ENCODE peak calls at places on chromosome 2, in seven cellular contexts. One of them, this sample, is unnamed.

GRCh38 chr2:230319211-230319862 is 7.7 kb upstream of the SP140L start:
- DNase-seq in fibroblast of lung: no peak
- DNase-seq in AG04450: no peak
- DNase-seq in AG04449: no peak
- DNase-seq in stomach: no peak
- DNase-seq in AG09309: no peak
- DNase-seq in retinal pigment epithelial cell: no peak
- DNase-seq in this sample: no peak

GRCh38 chr2:134202361-134202760 is 51.5 kb upstream of the MGAT5 start:
- DNase-seq in fibroblast of lung: no peak
- DNase-seq in AG04450: no peak
- DNase-seq in AG04449: no peak
- DNase-seq in stomach: no peak
- DNase-seq in AG09309: no peak
- DNase-seq in retinal pigment epithelial cell: no peak
- DNase-seq in this sample: no peak

GRCh38 chr2:123179526-123179925 is 845.6 kb upstream of the CNTNAP5 start:
- DNase-seq in fibroblast of lung: no peak
- DNase-seq in AG04450: no peak
- DNase-seq in AG04449: no peak
- DNase-seq in stomach: no peak
- DNase-seq in AG09309: no peak
- DNase-seq in retinal pigment epithelial cell: no peak
- DNase-seq in this sample: peak; percentile 35

GRCh38 chr2:176122266-176122632 is 270 bp upstream of the HOXD9 start:
- DNase-seq in fibroblast of lung: no peak
- DNase-seq in AG04450: no peak
- DNase-seq in AG04449: no peak
- DNase-seq in stomach: no peak
- DNase-seq in AG09309: no peak
- DNase-seq in retinal pigment epithelial cell: no peak
- DNase-seq in this sample: no peak

GRCh38 chr2:107990718-107991117 is 4.4 kb downstream of the SLC5A7 start:
- DNase-seq in fibroblast of lung: no peak
- DNase-seq in AG04450: no peak
- DNase-seq in AG04449: no peak
- DNase-seq in stomach: no peak
- DNase-seq in AG09309: no peak
- DNase-seq in retinal pigment epithelial cell: no peak
- DNase-seq in this sample: no peak

GRCh38 chr2:100281521-100282438 is 40.5 kb downstream of the LONRF2 start:
- DNase-seq in fibroblast of lung: peak; percentile 70
- DNase-seq in AG04450: no peak
- DNase-seq in AG04449: no peak
- DNase-seq in stomach: no peak
- DNase-seq in AG09309: no peak
- DNase-seq in retinal pigment epithelial cell: peak; percentile 83
- DNase-seq in this sample: peak; percentile 95

GRCh38 chr2:166375736-166376487 is at the start of gene SCN9A:
- DNase-seq in fibroblast of lung: peak; percentile 93
- DNase-seq in AG04450: no peak
- DNase-seq in AG04449: no peak
- DNase-seq in stomach: peak; percentile 69
- DNase-seq in AG09309: no peak
- DNase-seq in retinal pigment epithelial cell: no peak
- DNase-seq in this sample: peak; percentile 75

GRCh38 chr2:170339324-170339723 is 161.4 kb downstream of the MYO3B start:
- DNase-seq in fibroblast of lung: no peak
- DNase-seq in AG04450: no peak
- DNase-seq in AG04449: no peak
- DNase-seq in stomach: no peak
- DNase-seq in AG09309: no peak
- DNase-seq in retinal pigment epithelial cell: no peak
- DNase-seq in this sample: no peak

GRCh38 chr2:28424799-28425492 is 32.3 kb downstream of the FOSL2 start:
- DNase-seq in fibroblast of lung: no peak
- DNase-seq in AG04450: no peak
- DNase-seq in AG04449: no peak
- DNase-seq in stomach: no peak
- DNase-seq in AG09309: no peak
- DNase-seq in retinal pigment epithelial cell: no peak
- DNase-seq in this sample: no peak

GRCh38 chr2:225367482-225367881 is 32.0 kb upstream of the NYAP2 start:
- DNase-seq in fibroblast of lung: peak; percentile 9
- DNase-seq in AG04450: no peak
- DNase-seq in AG04449: no peak
- DNase-seq in stomach: no peak
- DNase-seq in AG09309: no peak
- DNase-seq in retinal pigment epithelial cell: no peak
- DNase-seq in this sample: no peak

GRCh38 chr2:567865-568638 is 109.2 kb downstream of the TMEM18 start:
- DNase-seq in fibroblast of lung: no peak
- DNase-seq in AG04450: no peak
- DNase-seq in AG04449: peak; percentile 4
- DNase-seq in stomach: no peak
- DNase-seq in AG09309: peak; percentile 50
- DNase-seq in retinal pigment epithelial cell: no peak
- DNase-seq in this sample: peak; percentile 31

GRCh38 chr2:126893606-126894005 is 5.1 kb upstream of the TEX51 start:
- DNase-seq in fibroblast of lung: no peak
- DNase-seq in AG04450: no peak
- DNase-seq in AG04449: no peak
- DNase-seq in stomach: no peak
- DNase-seq in AG09309: no peak
- DNase-seq in retinal pigment epithelial cell: no peak
- DNase-seq in this sample: no peak

GRCh38 chr2:88818381-88818780 is 126.9 kb downstream of the RPIA start:
- DNase-seq in fibroblast of lung: no peak
- DNase-seq in AG04450: no peak
- DNase-seq in AG04449: no peak
- DNase-seq in stomach: no peak
- DNase-seq in AG09309: no peak
- DNase-seq in retinal pigment epithelial cell: no peak
- DNase-seq in this sample: peak; percentile 43

GRCh38 chr2:182541268-182541667 is 114.4 kb upstream of the PDE1A start:
- DNase-seq in fibroblast of lung: no peak
- DNase-seq in AG04450: no peak
- DNase-seq in AG04449: no peak
- DNase-seq in stomach: no peak
- DNase-seq in AG09309: no peak
- DNase-seq in retinal pigment epithelial cell: no peak
- DNase-seq in this sample: no peak

GRCh38 chr2:39008663-39009062 is 112.2 kb downstream of the SOS1 start:
- DNase-seq in fibroblast of lung: peak; percentile 47
- DNase-seq in AG04450: no peak
- DNase-seq in AG04449: no peak
- DNase-seq in stomach: no peak
- DNase-seq in AG09309: no peak
- DNase-seq in retinal pigment epithelial cell: no peak
- DNase-seq in this sample: peak; percentile 59

GRCh38 chr2:127735537-127736399 is 34.5 kb downstream of the SFT2D3 start:
- DNase-seq in fibroblast of lung: no peak
- DNase-seq in AG04450: no peak
- DNase-seq in AG04449: no peak
- DNase-seq in stomach: no peak
- DNase-seq in AG09309: no peak
- DNase-seq in retinal pigment epithelial cell: no peak
- DNase-seq in this sample: no peak

GRCh38 chr2:63257473-63257872 is 206.8 kb downstream of the OTX1 start:
- DNase-seq in fibroblast of lung: no peak
- DNase-seq in AG04450: no peak
- DNase-seq in AG04449: no peak
- DNase-seq in stomach: no peak
- DNase-seq in AG09309: no peak
- DNase-seq in retinal pigment epithelial cell: no peak
- DNase-seq in this sample: no peak

GRCh38 chr2:207825958-207826330 is 56.2 kb upstream of the FZD5 start:
- DNase-seq in fibroblast of lung: no peak
- DNase-seq in AG04450: no peak
- DNase-seq in AG04449: no peak
- DNase-seq in stomach: no peak
- DNase-seq in AG09309: no peak
- DNase-seq in retinal pigment epithelial cell: no peak
- DNase-seq in this sample: no peak

GRCh38 chr2:128560718-128561117 is 242.1 kb upstream of the HS6ST1 start:
- DNase-seq in fibroblast of lung: no peak
- DNase-seq in AG04450: no peak
- DNase-seq in AG04449: no peak
- DNase-seq in stomach: no peak
- DNase-seq in AG09309: no peak
- DNase-seq in retinal pigment epithelial cell: no peak
- DNase-seq in this sample: no peak

GRCh38 chr2:171431677-171432167 is 2.1 kb downstream of the METTL8 start:
- DNase-seq in fibroblast of lung: no peak
- DNase-seq in AG04450: no peak
- DNase-seq in AG04449: no peak
- DNase-seq in stomach: no peak
- DNase-seq in AG09309: no peak
- DNase-seq in retinal pigment epithelial cell: no peak
- DNase-seq in this sample: no peak

GRCh38 chr2:235534608-235535422 is 41.0 kb downstream of the AGAP1 start:
- DNase-seq in fibroblast of lung: no peak
- DNase-seq in AG04450: no peak
- DNase-seq in AG04449: no peak
- DNase-seq in stomach: no peak
- DNase-seq in AG09309: no peak
- DNase-seq in retinal pigment epithelial cell: no peak
- DNase-seq in this sample: no peak

GRCh38 chr2:212979799-212980198 is 171.6 kb downstream of the IKZF2 start:
- DNase-seq in fibroblast of lung: no peak
- DNase-seq in AG04450: no peak
- DNase-seq in AG04449: no peak
- DNase-seq in stomach: no peak
- DNase-seq in AG09309: no peak
- DNase-seq in retinal pigment epithelial cell: no peak
- DNase-seq in this sample: no peak

GRCh38 chr2:197504512-197504911 is 4.3 kb downstream of the HSPE1 start:
- DNase-seq in fibroblast of lung: no peak
- DNase-seq in AG04450: no peak
- DNase-seq in AG04449: no peak
- DNase-seq in stomach: no peak
- DNase-seq in AG09309: no peak
- DNase-seq in retinal pigment epithelial cell: no peak
- DNase-seq in this sample: no peak

GRCh38 chr2:6216234-6216633 is 524.0 kb downstream of the SOX11 start:
- DNase-seq in fibroblast of lung: no peak
- DNase-seq in AG04450: no peak
- DNase-seq in AG04449: no peak
- DNase-seq in stomach: no peak
- DNase-seq in AG09309: no peak
- DNase-seq in retinal pigment epithelial cell: no peak
- DNase-seq in this sample: no peak

GRCh38 chr2:6212516-6212915 is 520.3 kb downstream of the SOX11 start:
- DNase-seq in fibroblast of lung: no peak
- DNase-seq in AG04450: no peak
- DNase-seq in AG04449: no peak
- DNase-seq in stomach: no peak
- DNase-seq in AG09309: no peak
- DNase-seq in retinal pigment epithelial cell: no peak
- DNase-seq in this sample: no peak

GRCh38 chr2:6215053-6215452 is 522.9 kb downstream of the SOX11 start:
- DNase-seq in fibroblast of lung: no peak
- DNase-seq in AG04450: no peak
- DNase-seq in AG04449: no peak
- DNase-seq in stomach: no peak
- DNase-seq in AG09309: no peak
- DNase-seq in retinal pigment epithelial cell: no peak
- DNase-seq in this sample: no peak

GRCh38 chr2:6213056-6213780 is 521.0 kb downstream of the SOX11 start:
- DNase-seq in fibroblast of lung: no peak
- DNase-seq in AG04450: no peak
- DNase-seq in AG04449: no peak
- DNase-seq in stomach: no peak
- DNase-seq in AG09309: no peak
- DNase-seq in retinal pigment epithelial cell: no peak
- DNase-seq in this sample: no peak

GRCh38 chr2:6214471-6214870 is 522.3 kb downstream of the SOX11 start:
- DNase-seq in fibroblast of lung: no peak
- DNase-seq in AG04450: no peak
- DNase-seq in AG04449: no peak
- DNase-seq in stomach: no peak
- DNase-seq in AG09309: no peak
- DNase-seq in retinal pigment epithelial cell: no peak
- DNase-seq in this sample: no peak
- TF ChIP-seq CTCF in fibroblast of lung: no peak
- TF ChIP-seq CTCF in AG04450: no peak
- TF ChIP-seq CTCF in AG04449: no peak
- TF ChIP-seq CTCF in stomach: no peak
- TF ChIP-seq CTCF in AG09309: no peak
- TF ChIP-seq CTCF in retinal pigment epithelial cell: no peak
- TF ChIP-seq CTCF in this sample: no peak

GRCh38 chr2:37671013-37671815 is at the start of gene CDC42EP3:
- DNase-seq in fibroblast of lung: peak; percentile 43
- DNase-seq in AG04450: no peak
- DNase-seq in AG04449: no peak
- DNase-seq in stomach: peak; percentile 80
- DNase-seq in AG09309: no peak
- DNase-seq in retinal pigment epithelial cell: no peak
- DNase-seq in this sample: no peak
- H3K4me3 ChIP-seq in fibroblast of lung: peak within 1 kb of the TSS; percentile 91
- H3K4me3 ChIP-seq in AG04450: peak within 1 kb of the TSS; percentile 90
- H3K4me3 ChIP-seq in AG04449: peak within 1 kb of the TSS; percentile 91
- H3K4me3 ChIP-seq in stomach: peak within 1 kb of the TSS; percentile 90
- H3K4me3 ChIP-seq in AG09309: peak within 1 kb of the TSS; percentile 82
- H3K4me3 ChIP-seq in retinal pigment epithelial cell: peak within 1 kb of the TSS; percentile 88
- H3K4me3 ChIP-seq in this sample: peak within 1 kb of the TSS; percentile 86

DNA sequence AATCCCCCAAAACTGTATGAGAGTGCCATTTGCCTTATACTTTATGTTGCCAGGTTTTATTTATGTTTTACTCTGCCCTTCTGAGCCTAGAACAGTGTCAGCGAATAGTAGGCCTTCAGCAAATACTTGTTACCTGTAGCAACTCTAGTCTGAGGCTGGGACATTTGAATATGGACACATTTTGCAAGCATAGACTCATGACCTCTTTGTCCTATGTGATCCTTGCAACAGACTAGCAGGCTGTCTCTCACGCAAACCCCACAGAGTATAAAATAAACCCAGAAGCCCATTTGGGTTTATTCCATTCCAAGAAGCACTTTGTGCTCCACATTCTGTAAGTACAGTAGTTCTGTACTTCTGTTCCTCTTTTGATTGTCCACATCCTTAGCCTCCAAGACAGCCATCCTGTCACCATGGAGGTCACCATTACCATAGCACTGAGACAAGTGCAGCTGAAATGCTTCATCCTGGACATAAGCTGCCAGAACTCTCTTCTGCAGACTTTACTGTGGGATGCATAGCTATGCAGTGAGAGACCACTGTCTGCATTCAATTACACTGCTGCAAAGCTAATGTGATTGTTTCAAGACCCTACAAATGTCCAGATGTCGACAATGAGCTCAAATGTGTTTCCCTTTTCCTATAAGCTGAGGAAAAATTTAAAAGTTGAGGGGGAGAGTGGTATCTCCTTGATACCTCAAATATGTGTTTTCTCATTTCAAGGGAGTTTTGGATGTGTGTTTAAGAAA is 425.8 kb downstream of the PID1 start:
- DNase-seq in fibroblast of lung: no peak
- DNase-seq in AG04450: no peak
- DNase-seq in AG04449: no peak
- DNase-seq in stomach: no peak
- DNase-seq in AG09309: no peak
- DNase-seq in retinal pigment epithelial cell: no peak
- DNase-seq in this sample: no peak
- TF ChIP-seq CTCF in fibroblast of lung: no peak
- TF ChIP-seq CTCF in AG04450: no peak
- TF ChIP-seq CTCF in AG04449: no peak
- TF ChIP-seq CTCF in stomach: no peak
- TF ChIP-seq CTCF in AG09309: no peak
- TF ChIP-seq CTCF in retinal pigment epithelial cell: no peak
- TF ChIP-seq CTCF in this sample: no peak

GRCh38 chr2:162073776-162074578 is at the start of gene DPP4:
- DNase-seq in fibroblast of lung: peak; percentile 40
- DNase-seq in AG04450: no peak
- DNase-seq in AG04449: no peak
- DNase-seq in stomach: peak; percentile 68
- DNase-seq in AG09309: no peak
- DNase-seq in retinal pigment epithelial cell: no peak
- DNase-seq in this sample: no peak
- H3K4me3 ChIP-seq in fibroblast of lung: peak within 1 kb of the TSS; percentile 56
- H3K4me3 ChIP-seq in AG04450: peak within 1 kb of the TSS; percentile 76
- H3K4me3 ChIP-seq in AG04449: peak within 1 kb of the TSS; percentile 56
- H3K4me3 ChIP-seq in stomach: peak within 1 kb of the TSS; percentile 73
- H3K4me3 ChIP-seq in AG09309: peak within 1 kb of the TSS; percentile 49
- H3K4me3 ChIP-seq in retinal pigment epithelial cell: peak within 1 kb of the TSS; percentile 72
- H3K4me3 ChIP-seq in this sample: peak within 1 kb of the TSS; percentile 74